ENCODE peak calls at places on chromosomes 4 and X, in seven cellular contexts. H is SK-N-SH, O is WTC11, K is A549, J is endothelial cell of umbilical vein, T is GM12878, I is H1. S is an unnamed sample.

GRCh38 chrX:110180176-110180927 is 137.5 kb downstream of the AMMECR1 start:
- DNase-seq in J (peak), K (no peak), T (no peak), H (no peak), O (no peak), I (no peak), S (no peak)

GRCh38 chrX:37000140-37000539 is 8.0 kb upstream of the FAM47C start:
- DNase-seq in J (no peak), O (no peak), H (no peak), I (no peak), K (no peak), T (no peak), S (no peak)

GRCh38 chrX:20265221-20265725 is 1.4 kb downstream of the RPS6KA3 start:
- DNase-seq in T (no peak), I (no peak), K (peak), J (peak), O (peak), H (peak), S (peak)

GRCh38 chr4:67721770-67722597 is 21.0 kb upstream of the UBA6 start:
- DNase-seq in K (no peak), O (peak), H (no peak), T (no peak), J (peak), I (no peak), S (no peak)

GRCh38 chrX:17474892-17475291 is 99.9 kb downstream of the NHS start:
- DNase-seq in O (no peak), I (no peak), H (no peak), T (no peak), J (no peak), K (no peak), S (no peak)

GRCh38 chrX:53599781-53600396 is 86.6 kb downstream of the HUWE1 start:
- DNase-seq in J (peak), T (no peak), K (no peak), O (no peak), H (no peak), I (no peak), S (no peak)

GRCh38 chr4:184953971-184954370 is 64.3 kb upstream of the HELT start:
- DNase-seq in I (no peak), J (no peak), K (no peak), O (no peak), T (no peak), H (no peak), S (no peak)

GRCh38 chrX:134377537-134377936 is 82.4 kb upstream of the HPRT1 start:
- DNase-seq in T (no peak), J (peak), I (no peak), O (no peak), H (peak), K (no peak), S (peak)

GRCh38 chr4:96455045-96455720 is 615.3 kb downstream of the PDHA2 start:
- DNase-seq in T (no peak), J (no peak), O (no peak), K (no peak), I (no peak), H (peak), S (no peak)

GRCh38 chrX:47285762-47286320 is 53.0 kb downstream of the USP11 start:
- DNase-seq in J (no peak), T (no peak), K (no peak), H (no peak), I (no peak), O (no peak), S (no peak)
- TF ChIP-seq MAX in J (no peak), T (no peak), K (no peak), H (no peak), I (no peak), O (no peak), S (no peak)

GRCh38 chr4:26288308-26288982 is 32.4 kb upstream of the RBPJ start:
- DNase-seq in I (no peak), J (no peak), T (peak), H (no peak), K (no peak), O (no peak), S (peak)
- TF ChIP-seq MAX in I (no peak), J (no peak), T (no peak), H (no peak), K (no peak), O (no peak), S (no peak)

GRCh38 chr4:6641164-6641970 is 882 bp downstream of the MRFAP1 start:
- DNase-seq in T (no peak), O (no peak), K (peak), J (peak), I (no peak), H (peak), S (peak)
- TF ChIP-seq MAX in T (no peak), O (no peak), K (no peak), J (no peak), I (no peak), H (peak), S (peak)

GRCh38 chrX:153454901-153455550 is 9.2 kb upstream of the TREX2 start:
- DNase-seq in J (no peak), T (no peak), I (no peak), H (no peak), K (no peak), O (no peak), S (no peak)
- TF ChIP-seq MAX in J (no peak), T (no peak), I (no peak), H (no peak), K (no peak), O (no peak), S (no peak)

DNA sequence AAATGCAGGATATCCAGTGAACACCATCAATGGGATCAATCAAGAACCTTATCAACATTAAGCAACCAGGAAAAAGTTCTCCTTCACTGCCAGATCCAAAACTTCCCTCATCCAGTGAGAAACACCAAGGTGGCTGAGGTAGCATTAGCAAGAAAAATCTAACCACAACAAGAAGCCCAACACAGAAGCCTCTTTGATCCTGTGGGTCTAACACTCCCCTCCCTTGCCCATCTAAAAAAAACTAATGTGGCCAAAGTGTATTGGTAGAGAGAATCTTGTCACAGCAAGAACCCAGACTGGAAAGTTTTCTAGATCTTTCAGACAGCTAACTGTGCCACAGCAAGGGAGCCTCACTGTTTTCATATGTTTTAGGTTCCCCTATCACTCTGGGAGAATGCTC is 558.0 kb downstream of the STPG2 start:
- DNase-seq in I (no peak), O (no peak), J (no peak), K (no peak), H (no peak), T (no peak), S (no peak)
- TF ChIP-seq MAX in I (no peak), O (no peak), J (no peak), K (no peak), H (no peak), T (no peak), S (no peak)

GRCh38 chr4:39855909-39856512 is 121.7 kb downstream of the PDS5A start:
- DNase-seq in I (no peak), O (no peak), J (peak), H (no peak), T (no peak), K (peak), S (peak)
- TF ChIP-seq MAX in I (no peak), O (no peak), J (no peak), H (no peak), T (no peak), K (no peak), S (no peak)

GRCh38 chr4:169079942-169080827 is 70.1 kb upstream of the CBR4 start:
- DNase-seq in J (peak), T (peak), I (no peak), K (no peak), O (no peak), H (peak), S (peak)
- TF ChIP-seq MAX in J (no peak), T (no peak), I (no peak), K (no peak), O (no peak), H (peak), S (peak)

DNA sequence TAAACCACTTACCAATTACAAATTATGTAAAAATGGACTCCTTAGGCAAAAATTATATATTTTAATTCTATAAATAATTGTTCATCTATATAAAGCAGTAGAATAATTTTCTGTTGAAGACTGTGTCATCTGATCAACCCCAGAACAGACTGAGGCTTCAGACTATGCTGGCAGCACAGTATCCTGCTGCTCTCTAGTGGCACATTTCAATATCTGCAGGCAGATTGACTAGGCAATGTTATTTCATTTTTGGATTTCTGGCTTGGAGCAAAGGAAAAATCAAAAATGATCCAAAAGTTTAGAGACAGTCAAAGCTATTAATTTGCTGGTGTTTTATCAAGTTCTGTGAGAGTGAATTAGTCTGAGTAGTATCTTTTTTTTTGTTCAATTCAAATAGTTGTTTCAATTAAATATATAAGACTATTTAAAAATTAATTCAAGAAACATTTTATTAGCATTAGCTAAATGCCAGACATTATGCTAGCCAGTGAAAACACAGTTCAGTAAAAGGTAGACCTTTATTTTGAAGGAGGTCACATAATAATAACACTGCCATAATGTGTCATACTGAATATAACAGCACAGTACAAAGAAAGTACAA is 21.3 kb upstream of the SULT1E1 start:
- DNase-seq in H (peak), J (peak), O (peak), T (no peak), I (no peak), K (peak), S (peak)
- TF ChIP-seq MAX in H (no peak), J (no peak), O (no peak), T (no peak), I (no peak), K (no peak), S (no peak)

GRCh38 chr4:3703677-3704521 is 62.3 kb upstream of the ADRA2C start:
- DNase-seq in J (no peak), T (no peak), I (no peak), H (no peak), O (no peak), K (no peak), S (no peak)
- TF ChIP-seq MAX in J (no peak), T (no peak), I (no peak), H (no peak), O (no peak), K (no peak), S (no peak)

S was measured in NB4.